ENCODE peak calls at places on chromosome 14, in ten cellular contexts. One of them, this sample, is unnamed.

GRCh38 chr14:101449114-101449513 is 112.2 kb upstream of the DIO3 start:
- DNase-seq in activated T-cell treated with anti-CD3 and anti-CD28 coated beads for 1 hour: no peak
- DNase-seq in heart left ventricle: no peak
- DNase-seq in hypothalamus: no peak
- DNase-seq in retinal pigment epithelial cell: no peak
- DNase-seq in tibial artery: no peak
- DNase-seq in iris pigment epithelial cell: no peak
- DNase-seq in NCI-H187 treated with DMSO at 0.1 percent for 48 hours: peak
- DNase-seq in activated CD8-positive, alpha-beta memory T cell treated with anti-CD3 and anti-CD28 coated beads for 1 hour: no peak
- DNase-seq in H7: no peak
- DNase-seq in this sample: no peak

GRCh38 chr14:69928111-69928523 is 48.9 kb downstream of the SMOC1 start:
- DNase-seq in activated T-cell treated with anti-CD3 and anti-CD28 coated beads for 1 hour: no peak
- DNase-seq in heart left ventricle: no peak
- DNase-seq in hypothalamus: no peak
- DNase-seq in retinal pigment epithelial cell: no peak
- DNase-seq in tibial artery: no peak
- DNase-seq in iris pigment epithelial cell: peak
- DNase-seq in NCI-H187 treated with DMSO at 0.1 percent for 48 hours: no peak
- DNase-seq in activated CD8-positive, alpha-beta memory T cell treated with anti-CD3 and anti-CD28 coated beads for 1 hour: no peak
- DNase-seq in H7: no peak
- DNase-seq in this sample: no peak

GRCh38 chr14:100868621-100869370 is 34.7 kb downstream of the RTL1 start:
- DNase-seq in activated T-cell treated with anti-CD3 and anti-CD28 coated beads for 1 hour: no peak
- DNase-seq in heart left ventricle: no peak
- DNase-seq in hypothalamus: no peak
- DNase-seq in retinal pigment epithelial cell: no peak
- DNase-seq in tibial artery: peak
- DNase-seq in iris pigment epithelial cell: no peak
- DNase-seq in NCI-H187 treated with DMSO at 0.1 percent for 48 hours: no peak
- DNase-seq in activated CD8-positive, alpha-beta memory T cell treated with anti-CD3 and anti-CD28 coated beads for 1 hour: no peak
- DNase-seq in H7: no peak
- DNase-seq in this sample: peak

GRCh38 chr14:61992139-61992538 is 229.9 kb downstream of the SNAPC1 start:
- DNase-seq in activated T-cell treated with anti-CD3 and anti-CD28 coated beads for 1 hour: no peak
- DNase-seq in heart left ventricle: no peak
- DNase-seq in hypothalamus: no peak
- DNase-seq in retinal pigment epithelial cell: no peak
- DNase-seq in tibial artery: no peak
- DNase-seq in iris pigment epithelial cell: no peak
- DNase-seq in NCI-H187 treated with DMSO at 0.1 percent for 48 hours: no peak
- DNase-seq in activated CD8-positive, alpha-beta memory T cell treated with anti-CD3 and anti-CD28 coated beads for 1 hour: no peak
- DNase-seq in H7: no peak
- DNase-seq in this sample: no peak

GRCh38 chr14:104135121-104135903 is 3.1 kb upstream of the KIF26A start:
- DNase-seq in activated T-cell treated with anti-CD3 and anti-CD28 coated beads for 1 hour: no peak
- DNase-seq in heart left ventricle: no peak
- DNase-seq in hypothalamus: no peak
- DNase-seq in retinal pigment epithelial cell: no peak
- DNase-seq in tibial artery: peak
- DNase-seq in iris pigment epithelial cell: peak
- DNase-seq in NCI-H187 treated with DMSO at 0.1 percent for 48 hours: no peak
- DNase-seq in activated CD8-positive, alpha-beta memory T cell treated with anti-CD3 and anti-CD28 coated beads for 1 hour: no peak
- DNase-seq in H7: peak
- DNase-seq in this sample: peak

GRCh38 chr14:105536051-105536450 is 9.7 kb downstream of the TMEM121 start:
- DNase-seq in activated T-cell treated with anti-CD3 and anti-CD28 coated beads for 1 hour: no peak
- DNase-seq in heart left ventricle: no peak
- DNase-seq in hypothalamus: no peak
- DNase-seq in retinal pigment epithelial cell: no peak
- DNase-seq in tibial artery: peak
- DNase-seq in iris pigment epithelial cell: no peak
- DNase-seq in NCI-H187 treated with DMSO at 0.1 percent for 48 hours: no peak
- DNase-seq in activated CD8-positive, alpha-beta memory T cell treated with anti-CD3 and anti-CD28 coated beads for 1 hour: no peak
- DNase-seq in H7: no peak
- DNase-seq in this sample: no peak

GRCh38 chr14:77037338-77037782 is 8.9 kb upstream of the IRF2BPL start:
- DNase-seq in activated T-cell treated with anti-CD3 and anti-CD28 coated beads for 1 hour: no peak
- DNase-seq in heart left ventricle: no peak
- DNase-seq in hypothalamus: no peak
- DNase-seq in retinal pigment epithelial cell: no peak
- DNase-seq in tibial artery: no peak
- DNase-seq in iris pigment epithelial cell: no peak
- DNase-seq in NCI-H187 treated with DMSO at 0.1 percent for 48 hours: no peak
- DNase-seq in activated CD8-positive, alpha-beta memory T cell treated with anti-CD3 and anti-CD28 coated beads for 1 hour: no peak
- DNase-seq in H7: no peak
- DNase-seq in this sample: no peak

GRCh38 chr14:104240426-104241157 is 102.2 kb downstream of the KIF26A start:
- DNase-seq in activated T-cell treated with anti-CD3 and anti-CD28 coated beads for 1 hour: no peak
- DNase-seq in heart left ventricle: no peak
- DNase-seq in hypothalamus: no peak
- DNase-seq in retinal pigment epithelial cell: no peak
- DNase-seq in tibial artery: peak
- DNase-seq in iris pigment epithelial cell: no peak
- DNase-seq in NCI-H187 treated with DMSO at 0.1 percent for 48 hours: no peak
- DNase-seq in activated CD8-positive, alpha-beta memory T cell treated with anti-CD3 and anti-CD28 coated beads for 1 hour: no peak
- DNase-seq in H7: peak
- DNase-seq in this sample: no peak

GRCh38 chr14:68774771-68775613 is 17.9 kb downstream of the ZFP36L1 start:
- DNase-seq in activated T-cell treated with anti-CD3 and anti-CD28 coated beads for 1 hour: no peak
- DNase-seq in heart left ventricle: no peak
- DNase-seq in hypothalamus: no peak
- DNase-seq in retinal pigment epithelial cell: no peak
- DNase-seq in tibial artery: no peak
- DNase-seq in iris pigment epithelial cell: no peak
- DNase-seq in NCI-H187 treated with DMSO at 0.1 percent for 48 hours: no peak
- DNase-seq in activated CD8-positive, alpha-beta memory T cell treated with anti-CD3 and anti-CD28 coated beads for 1 hour: no peak
- DNase-seq in H7: no peak
- DNase-seq in this sample: no peak

GRCh38 chr14:50501642-50502041 is 30.7 kb downstream of the MAP4K5 start:
- DNase-seq in activated T-cell treated with anti-CD3 and anti-CD28 coated beads for 1 hour: no peak
- DNase-seq in heart left ventricle: no peak
- DNase-seq in hypothalamus: no peak
- DNase-seq in retinal pigment epithelial cell: peak
- DNase-seq in tibial artery: no peak
- DNase-seq in iris pigment epithelial cell: peak
- DNase-seq in NCI-H187 treated with DMSO at 0.1 percent for 48 hours: no peak
- DNase-seq in activated CD8-positive, alpha-beta memory T cell treated with anti-CD3 and anti-CD28 coated beads for 1 hour: no peak
- DNase-seq in H7: no peak
- DNase-seq in this sample: no peak

GRCh38 chr14:94473666-94474410 is 2.2 kb downstream of the SERPINA9 start:
- DNase-seq in activated T-cell treated with anti-CD3 and anti-CD28 coated beads for 1 hour: no peak
- DNase-seq in heart left ventricle: no peak
- DNase-seq in hypothalamus: no peak
- DNase-seq in retinal pigment epithelial cell: no peak
- DNase-seq in tibial artery: no peak
- DNase-seq in iris pigment epithelial cell: no peak
- DNase-seq in NCI-H187 treated with DMSO at 0.1 percent for 48 hours: no peak
- DNase-seq in activated CD8-positive, alpha-beta memory T cell treated with anti-CD3 and anti-CD28 coated beads for 1 hour: no peak
- DNase-seq in H7: no peak
- DNase-seq in this sample: no peak

GRCh38 chr14:92615451-92615850 is 101.9 kb downstream of the RIN3 start:
- DNase-seq in activated T-cell treated with anti-CD3 and anti-CD28 coated beads for 1 hour: peak
- DNase-seq in heart left ventricle: no peak
- DNase-seq in hypothalamus: no peak
- DNase-seq in retinal pigment epithelial cell: no peak
- DNase-seq in tibial artery: no peak
- DNase-seq in iris pigment epithelial cell: no peak
- DNase-seq in NCI-H187 treated with DMSO at 0.1 percent for 48 hours: no peak
- DNase-seq in activated CD8-positive, alpha-beta memory T cell treated with anti-CD3 and anti-CD28 coated beads for 1 hour: peak
- DNase-seq in H7: no peak
- DNase-seq in this sample: no peak

GRCh38 chr14:20630340-20631022 is 11.0 kb downstream of the OR6S1 start:
- DNase-seq in activated T-cell treated with anti-CD3 and anti-CD28 coated beads for 1 hour: no peak
- DNase-seq in heart left ventricle: no peak
- DNase-seq in hypothalamus: peak
- DNase-seq in retinal pigment epithelial cell: no peak
- DNase-seq in tibial artery: no peak
- DNase-seq in iris pigment epithelial cell: peak
- DNase-seq in NCI-H187 treated with DMSO at 0.1 percent for 48 hours: no peak
- DNase-seq in activated CD8-positive, alpha-beta memory T cell treated with anti-CD3 and anti-CD28 coated beads for 1 hour: no peak
- DNase-seq in H7: peak
- DNase-seq in this sample: no peak

GRCh38 chr14:88785911-88786310 is 6.8 kb downstream of the EML5 start:
- DNase-seq in activated T-cell treated with anti-CD3 and anti-CD28 coated beads for 1 hour: no peak
- DNase-seq in heart left ventricle: no peak
- DNase-seq in hypothalamus: no peak
- DNase-seq in retinal pigment epithelial cell: no peak
- DNase-seq in tibial artery: no peak
- DNase-seq in iris pigment epithelial cell: no peak
- DNase-seq in NCI-H187 treated with DMSO at 0.1 percent for 48 hours: no peak
- DNase-seq in activated CD8-positive, alpha-beta memory T cell treated with anti-CD3 and anti-CD28 coated beads for 1 hour: no peak
- DNase-seq in H7: no peak
- DNase-seq in this sample: no peak

GRCh38 chr14:93430889-93431670 is at the start of gene UNC79:
- DNase-seq in activated T-cell treated with anti-CD3 and anti-CD28 coated beads for 1 hour: no peak
- DNase-seq in heart left ventricle: no peak
- DNase-seq in hypothalamus: peak
- DNase-seq in retinal pigment epithelial cell: no peak
- DNase-seq in tibial artery: no peak
- DNase-seq in iris pigment epithelial cell: peak
- DNase-seq in NCI-H187 treated with DMSO at 0.1 percent for 48 hours: peak
- DNase-seq in activated CD8-positive, alpha-beta memory T cell treated with anti-CD3 and anti-CD28 coated beads for 1 hour: no peak
- DNase-seq in H7: peak
- DNase-seq in this sample: no peak

GRCh38 chr14:66746316-66747006 is 238.5 kb downstream of the GPHN start:
- DNase-seq in activated T-cell treated with anti-CD3 and anti-CD28 coated beads for 1 hour: no peak
- DNase-seq in heart left ventricle: no peak
- DNase-seq in hypothalamus: no peak
- DNase-seq in retinal pigment epithelial cell: peak
- DNase-seq in tibial artery: no peak
- DNase-seq in iris pigment epithelial cell: peak
- DNase-seq in NCI-H187 treated with DMSO at 0.1 percent for 48 hours: no peak
- DNase-seq in activated CD8-positive, alpha-beta memory T cell treated with anti-CD3 and anti-CD28 coated beads for 1 hour: no peak
- DNase-seq in H7: peak
- DNase-seq in this sample: no peak

GRCh38 chr14:95520346-95520745 is 3.9 kb upstream of the SYNE3 start:
- DNase-seq in activated T-cell treated with anti-CD3 and anti-CD28 coated beads for 1 hour: no peak
- DNase-seq in heart left ventricle: peak
- DNase-seq in hypothalamus: no peak
- DNase-seq in retinal pigment epithelial cell: no peak
- DNase-seq in tibial artery: no peak
- DNase-seq in iris pigment epithelial cell: no peak
- DNase-seq in NCI-H187 treated with DMSO at 0.1 percent for 48 hours: no peak
- DNase-seq in activated CD8-positive, alpha-beta memory T cell treated with anti-CD3 and anti-CD28 coated beads for 1 hour: no peak
- DNase-seq in H7: no peak
- DNase-seq in this sample: no peak

GRCh38 chr14:80172380-80173055 is 38.8 kb downstream of the DIO2 start:
- DNase-seq in activated T-cell treated with anti-CD3 and anti-CD28 coated beads for 1 hour: no peak
- DNase-seq in heart left ventricle: no peak
- DNase-seq in hypothalamus: no peak
- DNase-seq in retinal pigment epithelial cell: no peak
- DNase-seq in tibial artery: no peak
- DNase-seq in iris pigment epithelial cell: no peak
- DNase-seq in NCI-H187 treated with DMSO at 0.1 percent for 48 hours: no peak
- DNase-seq in activated CD8-positive, alpha-beta memory T cell treated with anti-CD3 and anti-CD28 coated beads for 1 hour: no peak
- DNase-seq in H7: no peak
- DNase-seq in this sample: no peak

GRCh38 chr14:79334272-79334671 is 877.0 kb downstream of the DIO2 start:
- DNase-seq in activated T-cell treated with anti-CD3 and anti-CD28 coated beads for 1 hour: no peak
- DNase-seq in heart left ventricle: no peak
- DNase-seq in hypothalamus: no peak
- DNase-seq in retinal pigment epithelial cell: no peak
- DNase-seq in tibial artery: no peak
- DNase-seq in iris pigment epithelial cell: no peak
- DNase-seq in NCI-H187 treated with DMSO at 0.1 percent for 48 hours: no peak
- DNase-seq in activated CD8-positive, alpha-beta memory T cell treated with anti-CD3 and anti-CD28 coated beads for 1 hour: no peak
- DNase-seq in H7: no peak
- DNase-seq in this sample: no peak

GRCh38 chr14:30980980-30981379 is 44.5 kb upstream of the AP4S1 start:
- DNase-seq in activated T-cell treated with anti-CD3 and anti-CD28 coated beads for 1 hour: no peak
- DNase-seq in heart left ventricle: no peak
- DNase-seq in hypothalamus: no peak
- DNase-seq in retinal pigment epithelial cell: no peak
- DNase-seq in tibial artery: no peak
- DNase-seq in iris pigment epithelial cell: no peak
- DNase-seq in NCI-H187 treated with DMSO at 0.1 percent for 48 hours: no peak
- DNase-seq in activated CD8-positive, alpha-beta memory T cell treated with anti-CD3 and anti-CD28 coated beads for 1 hour: no peak
- DNase-seq in H7: no peak
- DNase-seq in this sample: no peak

GRCh38 chr14:73472182-73473114 is 14.1 kb upstream of the NUMB start:
- DNase-seq in activated T-cell treated with anti-CD3 and anti-CD28 coated beads for 1 hour: no peak
- DNase-seq in heart left ventricle: no peak
- DNase-seq in hypothalamus: no peak
- DNase-seq in retinal pigment epithelial cell: no peak
- DNase-seq in tibial artery: no peak
- DNase-seq in iris pigment epithelial cell: peak
- DNase-seq in NCI-H187 treated with DMSO at 0.1 percent for 48 hours: peak
- DNase-seq in activated CD8-positive, alpha-beta memory T cell treated with anti-CD3 and anti-CD28 coated beads for 1 hour: no peak
- DNase-seq in H7: peak
- DNase-seq in this sample: no peak

GRCh38 chr14:101335061-101335661 is 226.1 kb upstream of the DIO3 start:
- DNase-seq in activated T-cell treated with anti-CD3 and anti-CD28 coated beads for 1 hour: no peak
- DNase-seq in heart left ventricle: no peak
- DNase-seq in hypothalamus: no peak
- DNase-seq in retinal pigment epithelial cell: no peak
- DNase-seq in tibial artery: no peak
- DNase-seq in iris pigment epithelial cell: peak
- DNase-seq in NCI-H187 treated with DMSO at 0.1 percent for 48 hours: no peak
- DNase-seq in activated CD8-positive, alpha-beta memory T cell treated with anti-CD3 and anti-CD28 coated beads for 1 hour: no peak
- DNase-seq in H7: no peak
- DNase-seq in this sample: no peak

GRCh38 chr14:63492391-63492790 is 50.8 kb downstream of the PPP2R5E start:
- DNase-seq in activated T-cell treated with anti-CD3 and anti-CD28 coated beads for 1 hour: no peak
- DNase-seq in heart left ventricle: no peak
- DNase-seq in hypothalamus: no peak
- DNase-seq in retinal pigment epithelial cell: peak
- DNase-seq in tibial artery: no peak
- DNase-seq in iris pigment epithelial cell: peak
- DNase-seq in NCI-H187 treated with DMSO at 0.1 percent for 48 hours: no peak
- DNase-seq in activated CD8-positive, alpha-beta memory T cell treated with anti-CD3 and anti-CD28 coated beads for 1 hour: no peak
- DNase-seq in H7: no peak
- DNase-seq in this sample: no peak

GRCh38 chr14:51581017-51581881 is 70.5 kb upstream of the FRMD6 start:
- DNase-seq in activated T-cell treated with anti-CD3 and anti-CD28 coated beads for 1 hour: no peak
- DNase-seq in heart left ventricle: no peak
- DNase-seq in hypothalamus: no peak
- DNase-seq in retinal pigment epithelial cell: no peak
- DNase-seq in tibial artery: no peak
- DNase-seq in iris pigment epithelial cell: peak
- DNase-seq in NCI-H187 treated with DMSO at 0.1 percent for 48 hours: no peak
- DNase-seq in activated CD8-positive, alpha-beta memory T cell treated with anti-CD3 and anti-CD28 coated beads for 1 hour: no peak
- DNase-seq in H7: no peak
- DNase-seq in this sample: no peak